ENCODE peak calls at places on chromosomes 5 and 9, in five cellular contexts. U, I, S, J and O are unnamed samples.

GRCh38 chr9:78592866-78593265 is 295.9 kb downstream of the PSAT1 start:
- DNase-seq in U (no peak), I (no peak), S (no peak), J (no peak), O (no peak)

GRCh38 chr5:137995747-137996123 is 37.1 kb downstream of the FAM13B start:
- DNase-seq in U (peak; percentile 7), I (no peak), S (no peak), J (no peak), O (no peak)

GRCh38 chr5:134374234-134374633 is 2.9 kb downstream of the UBE2B start:
- DNase-seq in U (no peak), I (no peak), S (no peak), J (no peak), O (no peak)

GRCh38 chr5:156956321-156956720 is 6.7 kb downstream of the TIMD4 start:
- DNase-seq in U (no peak), I (no peak), S (no peak), J (no peak), O (no peak)

GRCh38 chr5:98248949-98249348 is 524.5 kb upstream of the RGMB start:
- DNase-seq in U (peak; percentile 91), I (no peak), S (no peak), J (no peak), O (no peak)

GRCh38 chr5:3509290-3509689 is 86.3 kb upstream of the IRX1 start:
- DNase-seq in U (no peak), I (peak; percentile 24), S (no peak), J (no peak), O (no peak)

GRCh38 chr9:100063185-100063584 is 35.6 kb downstream of the ERP44 start:
- DNase-seq in U (peak; percentile 16), I (no peak), S (no peak), J (no peak), O (no peak)

GRCh38 chr9:121956808-121957207 is 136.3 kb downstream of the TTLL11 start:
- DNase-seq in U (no peak), I (no peak), S (no peak), J (no peak), O (no peak)

GRCh38 chr5:149857499-149857898 is 87.1 kb downstream of the PDE6A start:
- DNase-seq in U (peak; percentile 80), I (peak; percentile 33), S (no peak), J (no peak), O (no peak)

GRCh38 chr9:32558408-32558914 is 6.1 kb upstream of the TOPORS start:
- DNase-seq in U (no peak), I (no peak), S (no peak), J (no peak), O (no peak)
- H3K4me1 ChIP-seq in U (no peaks in the 10 kb centered on the region), I (no peaks in the 10 kb centered on the region), S (peaks cover 33% of the 10 kb centered on the region), J (peaks cover 2% of the 10 kb centered on the region), O (peaks cover under 1% of the 10 kb centered on the region)

GRCh38 chr5:151694035-151694485 is 7.3 kb upstream of the SPARC start:
- DNase-seq in U (peak; percentile 91), I (no peak), S (no peak), J (no peak), O (no peak)

GRCh38 chr5:151695464-151695863 is 8.7 kb upstream of the SPARC start:
- DNase-seq in U (no peak), I (no peak), S (no peak), J (no peak), O (no peak)

GRCh38 chr5:151697452-151697851 is 10.7 kb upstream of the SPARC start:
- DNase-seq in U (no peak), I (no peak), S (no peak), J (no peak), O (no peak)

GRCh38 chr5:151699071-151699901 is 12.6 kb upstream of the SPARC start:
- DNase-seq in U (peak; percentile 98), I (no peak), S (no peak), J (peak; percentile 61), O (no peak)

GRCh38 chr5:151696470-151697061 is 9.9 kb upstream of the SPARC start:
- DNase-seq in U (peak; percentile 98), I (no peak), S (no peak), J (no peak), O (no peak)
- H3K27ac ChIP-seq in U (no peak overlapping the region), I (peak overlapping the region; percentile 39), S (no peak overlapping the region), J (peak overlapping the region; percentile 44), O (no peak overlapping the region)

GRCh38 chr5:176535655-176536131 is 1.5 kb downstream of the RNF44 start:
- DNase-seq in U (no peak), I (peak; percentile 61), S (peak; percentile 61), J (no peak), O (no peak)
- H3K4me1 ChIP-seq in U (peaks cover 28% of the 10 kb centered on the region), I (peaks cover 13% of the 10 kb centered on the region), S (peaks cover 57% of the 10 kb centered on the region), J (peaks cover 53% of the 10 kb centered on the region), O (peaks cover 66% of the 10 kb centered on the region)

DNA sequence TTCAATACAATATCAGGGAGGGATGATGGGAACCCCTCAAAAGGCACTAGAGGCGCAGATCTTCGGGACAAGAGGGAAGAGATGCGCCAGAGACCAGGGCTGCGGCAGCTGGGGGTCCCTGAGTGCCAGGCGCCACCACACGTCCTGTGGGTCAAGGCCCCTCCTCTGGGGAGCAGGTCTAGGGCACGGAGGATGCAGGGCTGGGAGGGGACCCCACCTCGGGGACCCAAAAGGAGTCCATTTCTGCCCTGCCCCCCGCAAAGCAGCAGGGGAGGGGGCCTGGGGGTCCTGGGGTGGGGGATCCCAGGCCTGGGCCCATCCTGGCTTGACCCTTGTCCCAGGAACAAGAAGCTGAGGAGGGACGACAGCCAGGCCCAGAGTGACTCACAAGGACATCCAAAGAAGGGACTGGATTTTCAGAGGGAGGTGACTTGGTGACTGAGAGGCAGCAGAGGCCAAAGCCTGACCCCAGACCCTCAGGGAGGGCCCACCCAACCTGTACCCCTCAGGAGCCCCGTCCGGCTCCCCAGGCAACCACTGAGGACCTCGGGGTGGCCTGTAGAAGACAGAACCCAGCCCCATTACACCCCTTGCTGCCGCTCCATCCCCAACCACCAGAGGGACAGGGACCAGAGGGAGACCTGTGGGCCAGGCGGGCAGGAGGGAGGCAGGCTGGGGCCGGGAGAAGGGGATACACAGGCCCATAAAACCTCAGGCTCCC is 54.2 kb downstream of the LRSAM1 start:
- DNase-seq in U (peak; percentile 49), I (peak; percentile 83), S (peak; percentile 80), J (peak; percentile 62), O (peak; percentile 34)
- H3K27ac ChIP-seq in U (no peak overlapping the region), I (no peak overlapping the region), S (no peak overlapping the region), J (peak overlapping the region; percentile 79), O (no peak overlapping the region)